ENCODE peak calls at places on chromosomes 3 and 15, in ten cellular contexts. G is HFFc6; J is cardiac muscle cell; C is T1000; O is SW480; N is Karpas-422; D is NCI-H1092; F is cardiac fibroblast; X is activated CD4-positive, alpha-beta T cell treated with anti-CD3 and anti-CD28 coated beads, Interleukin-2, amount 50 U/mL, for 1 hour; M is B cell. S is an unnamed sample.

GRCh38 chr15:23912191-23912590 is 225.1 kb upstream of the NDN start:
- DNase-seq in G (no peak), J (no peak), C (no peak), O (no peak), N (no peak), D (no peak), F (no peak), X (no peak), M (no peak), S (no peak)

GRCh38 chr3:184688251-184688851 is 23.5 kb downstream of the MAGEF1 start:
- DNase-seq in G (peak), J (peak), C (no peak), O (peak), N (no peak), D (no peak), F (peak), X (no peak), M (no peak), S (peak)

GRCh38 chr3:46660543-46661523 is 32.6 kb downstream of the ALS2CL start:
- DNase-seq in G (peak), J (no peak), C (no peak), O (no peak), N (peak), D (no peak), F (no peak), X (no peak), M (no peak), S (no peak)

GRCh38 chr15:44468713-44469385 is 41.4 kb downstream of the CTDSPL2 start:
- DNase-seq in G (peak), J (peak), C (no peak), O (peak), N (no peak), D (no peak), F (peak), X (no peak), M (no peak), S (peak)

GRCh38 chr15:69979783-69980182 is 117.9 kb downstream of the TLE3 start:
- DNase-seq in G (no peak), J (no peak), C (no peak), O (no peak), N (peak), D (no peak), F (no peak), X (no peak), M (peak), S (no peak)

GRCh38 chr3:67384790-67385397 is 269.5 kb downstream of the SUCLG2 start:
- DNase-seq in G (no peak), J (peak), C (no peak), O (peak), N (peak), D (peak), F (peak), X (peak), M (no peak), S (peak)

GRCh38 chr3:134029734-134030381 is at the start of gene SLCO2A1:
- DNase-seq in G (no peak), J (peak), C (peak), O (no peak), N (no peak), D (peak), F (peak), X (no peak), M (no peak), S (no peak)

GRCh38 chr15:31489801-31490646 is 163.4 kb downstream of the KLF13 start:
- DNase-seq in G (peak), J (peak), C (no peak), O (peak), N (peak), D (no peak), F (peak), X (peak), M (peak), S (peak)

GRCh38 chr15:85583404-85584390 is 203.3 kb downstream of the AKAP13 start:
- DNase-seq in G (no peak), J (peak), C (peak), O (no peak), N (peak), D (no peak), F (peak), X (peak), M (no peak), S (peak)

GRCh38 chr15:25971053-25971452 is 107.9 kb upstream of the ATP10A start:
- DNase-seq in G (peak), J (no peak), C (no peak), O (no peak), N (no peak), D (no peak), F (no peak), X (no peak), M (no peak), S (no peak)

GRCh38 chr3:13345284-13345683 is 74.8 kb downstream of the NUP210 start:
- DNase-seq in G (no peak), J (no peak), C (no peak), O (no peak), N (no peak), D (no peak), F (no peak), X (no peak), M (no peak), S (no peak)

GRCh38 chr3:129018751-129019150 is 17.6 kb downstream of the EFCC1 start:
- DNase-seq in G (no peak), J (no peak), C (no peak), O (no peak), N (no peak), D (no peak), F (no peak), X (no peak), M (no peak), S (no peak)

GRCh38 chr3:174170248-174170647 is 688.9 kb upstream of the NAALADL2 start:
- DNase-seq in G (no peak), J (no peak), C (no peak), O (no peak), N (no peak), D (no peak), F (peak), X (no peak), M (no peak), S (no peak)

GRCh38 chr15:90362936-90363212 is 10.8 kb downstream of the ZNF774 start:
- DNase-seq in G (peak), J (peak), C (no peak), O (peak), N (no peak), D (no peak), F (peak), X (no peak), M (no peak), S (peak)

GRCh38 chr3:175075269-175075668 is 216.1 kb downstream of the NAALADL2 start:
- DNase-seq in G (no peak), J (peak), C (no peak), O (no peak), N (no peak), D (no peak), F (peak), X (no peak), M (no peak), S (peak)

GRCh38 chr15:84829428-84829827 is 12.3 kb downstream of the ALPK3 start:
- DNase-seq in G (no peak), J (no peak), C (no peak), O (no peak), N (peak), D (no peak), F (no peak), X (no peak), M (no peak), S (no peak)

GRCh38 chr15:85406916-85407315 is 26.5 kb downstream of the AKAP13 start:
- DNase-seq in G (peak), J (peak), C (no peak), O (no peak), N (no peak), D (no peak), F (peak), X (no peak), M (no peak), S (no peak)

GRCh38 chr3:85164446-85164845 is 205.7 kb downstream of the CADM2 start:
- DNase-seq in G (no peak), J (no peak), C (no peak), O (no peak), N (no peak), D (no peak), F (no peak), X (no peak), M (no peak), S (no peak)

GRCh38 chr3:129888739-129889138 is 4.8 kb downstream of the TMCC1 start:
- DNase-seq in G (peak), J (peak), C (peak), O (peak), N (no peak), D (no peak), F (peak), X (no peak), M (no peak), S (peak)

GRCh38 chr15:92968926-92969664 is 69.0 kb downstream of the CHD2 start:
- DNase-seq in G (no peak), J (peak), C (no peak), O (no peak), N (no peak), D (no peak), F (no peak), X (no peak), M (no peak), S (no peak)

S was measured in HT1080.